ENCODE peak calls at places on chromosomes 5 and 9, in eight cellular contexts. U is ovary, H is AG09319, C is WERI-Rb-1, T is AG04450, X is GM12865, V is psoas muscle, N is neural crest cell. Q is an unnamed sample.

GRCh38 chr5:104186100-104186499 is 623.5 kb upstream of the NUDT12 start:
- DNase-seq in U (no peak), H (no peak), C (peak), T (no peak), X (no peak), V (peak), N (no peak), Q (no peak)

GRCh38 chr9:25716220-25716872 is 38.1 kb upstream of the TUSC1 start:
- DNase-seq in U (no peak), H (peak), C (no peak), T (peak), X (no peak), V (no peak), N (peak), Q (no peak)

GRCh38 chr9:18824095-18824666 is 208.8 kb downstream of the SAXO1 start:
- DNase-seq in U (no peak), H (no peak), C (peak), T (no peak), X (peak), V (no peak), N (no peak), Q (no peak)

GRCh38 chr5:177421046-177421798 is 5.3 kb upstream of the GRK6 start:
- DNase-seq in U (no peak), H (no peak), C (no peak), T (no peak), X (no peak), V (no peak), N (no peak), Q (no peak)

GRCh38 chr9:18122156-18122555 is 351.8 kb upstream of the ADAMTSL1 start:
- DNase-seq in U (no peak), H (no peak), C (peak), T (no peak), X (no peak), V (no peak), N (no peak), Q (no peak)

GRCh38 chr5:61329729-61330128 is 2.3 kb upstream of the ZSWIM6 start:
- DNase-seq in U (no peak), H (no peak), C (no peak), T (no peak), X (peak), V (no peak), N (no peak), Q (no peak)

GRCh38 chr5:173622639-173623038 is 6.2 kb upstream of the BOD1 start:
- DNase-seq in U (no peak), H (no peak), C (no peak), T (no peak), X (no peak), V (no peak), N (no peak), Q (no peak)

GRCh38 chr9:98977246-98977681 is 33.6 kb downstream of the COL15A1 start:
- DNase-seq in U (no peak), H (no peak), C (no peak), T (no peak), X (no peak), V (peak), N (no peak), Q (no peak)

GRCh38 chr5:127912411-127912810 is 171.2 kb upstream of the SLC12A2 start:
- DNase-seq in U (no peak), H (no peak), C (no peak), T (no peak), X (no peak), V (no peak), N (no peak), Q (no peak)

GRCh38 chr9:78775211-78775610 is 478.3 kb downstream of the PSAT1 start:
- DNase-seq in U (no peak), H (no peak), C (peak), T (no peak), X (no peak), V (no peak), N (no peak), Q (no peak)

GRCh38 chr9:137606005-137606601 is 617 bp downstream of the ARRDC1 start:
- DNase-seq in U (peak), H (no peak), C (no peak), T (no peak), X (no peak), V (peak), N (no peak), Q (peak)

GRCh38 chr9:14561929-14562386 is 131.3 kb downstream of the ZDHHC21 start:
- DNase-seq in U (no peak), H (no peak), C (no peak), T (no peak), X (no peak), V (no peak), N (no peak), Q (no peak)

GRCh38 chr5:10111575-10111974 is 138.1 kb downstream of the ATPSCKMT start:
- DNase-seq in U (no peak), H (peak), C (peak), T (peak), X (no peak), V (no peak), N (peak), Q (no peak)

GRCh38 chr9:126376903-126377342 is 50.3 kb downstream of the MVB12B start:
- DNase-seq in U (no peak), H (no peak), C (no peak), T (no peak), X (no peak), V (no peak), N (peak), Q (no peak)

GRCh38 chr5:602466-603035 is 9.6 kb upstream of the CEP72 start:
- DNase-seq in U (no peak), H (no peak), C (no peak), T (no peak), X (no peak), V (no peak), N (no peak), Q (no peak)

GRCh38 chr9:130905902-130906726 is 9.5 kb upstream of the QRFP start:
- DNase-seq in U (no peak), H (no peak), C (no peak), T (no peak), X (no peak), V (no peak), N (no peak), Q (no peak)

GRCh38 chr5:86909896-86910295 is 292.2 kb downstream of the COX7C start:
- DNase-seq in U (no peak), H (peak), C (no peak), T (no peak), X (no peak), V (no peak), N (no peak), Q (no peak)

GRCh38 chr5:177264178-177264577 is 39.3 kb downstream of the RAB24 start:
- DNase-seq in U (no peak), H (no peak), C (no peak), T (no peak), X (no peak), V (no peak), N (no peak), Q (no peak)

GRCh38 chr5:50709471-50709870 is 43.0 kb downstream of the PARP8 start:
- DNase-seq in U (no peak), H (no peak), C (no peak), T (no peak), X (peak), V (no peak), N (no peak), Q (no peak)

GRCh38 chr5:171692106-171692505 is 93.5 kb upstream of the SMIM23 start:
- DNase-seq in U (no peak), H (no peak), C (no peak), T (no peak), X (no peak), V (no peak), N (no peak), Q (no peak)

GRCh38 chr5:90982576-90982975 is 400.5 kb downstream of the ARRDC3 start:
- DNase-seq in U (no peak), H (no peak), C (peak), T (no peak), X (no peak), V (no peak), N (no peak), Q (no peak)

GRCh38 chr5:75498208-75498777 is 13.1 kb downstream of the CERT1 start:
- DNase-seq in U (no peak), H (no peak), C (no peak), T (no peak), X (no peak), V (peak), N (no peak), Q (no peak)

GRCh38 chr5:71384706-71385105 is 70.7 kb upstream of the BDP1 start:
- DNase-seq in U (no peak), H (no peak), C (no peak), T (no peak), X (no peak), V (no peak), N (no peak), Q (no peak)
- TF ChIP-seq CTCF in U (no peak), H (no peak), C (no peak), T (no peak), X (no peak), V (no peak), N (no peak), Q (no peak)

DNA sequence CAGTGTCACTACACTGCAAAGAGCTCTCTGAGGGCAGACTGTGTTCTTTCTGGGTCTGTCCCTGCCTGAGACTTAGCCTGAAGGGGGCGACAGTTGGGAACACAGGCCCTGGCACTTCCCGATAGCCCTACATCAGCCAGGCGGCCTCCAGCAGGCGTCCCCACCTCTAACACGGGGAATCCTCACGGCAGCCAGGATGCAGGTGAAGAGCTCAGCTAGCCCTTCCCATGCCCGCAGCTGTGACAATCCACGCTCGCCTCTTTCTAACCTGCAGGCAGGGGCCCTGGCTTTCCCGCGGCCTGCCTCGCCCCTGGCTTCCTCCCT is 5.9 kb downstream of the MED22 start:
- DNase-seq in U (no peak), H (no peak), C (peak), T (no peak), X (no peak), V (no peak), N (no peak), Q (peak)
- TF ChIP-seq CTCF in U (no peak), H (no peak), C (peak), T (no peak), X (no peak), V (no peak), N (peak), Q (no peak)

DNA sequence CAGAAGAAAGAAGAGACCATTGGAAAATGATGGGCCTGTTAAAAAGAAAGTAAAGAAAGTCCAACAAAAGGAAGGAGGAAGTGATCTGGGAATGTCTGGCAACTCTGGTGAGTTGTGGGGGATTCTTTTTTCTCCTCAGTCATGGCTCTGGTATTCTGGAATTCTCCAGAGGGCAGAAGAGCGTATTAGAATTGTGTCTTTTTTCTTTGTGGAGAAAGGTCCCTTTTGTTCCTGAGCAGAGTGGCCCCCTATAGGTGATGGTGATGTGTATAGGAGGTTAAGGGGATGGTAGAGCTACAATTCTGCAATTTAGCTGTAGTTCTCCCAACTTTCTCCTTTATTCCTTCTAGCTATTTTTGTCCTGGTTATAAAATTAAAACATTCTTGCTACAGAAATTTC is 1.6 kb upstream of the DHFR start:
- DNase-seq in U (no peak), H (no peak), C (no peak), T (no peak), X (no peak), V (no peak), N (no peak), Q (no peak)
- TF ChIP-seq CTCF in U (no peak), H (no peak), C (no peak), T (peak), X (peak), V (no peak), N (peak), Q (no peak)

DNA sequence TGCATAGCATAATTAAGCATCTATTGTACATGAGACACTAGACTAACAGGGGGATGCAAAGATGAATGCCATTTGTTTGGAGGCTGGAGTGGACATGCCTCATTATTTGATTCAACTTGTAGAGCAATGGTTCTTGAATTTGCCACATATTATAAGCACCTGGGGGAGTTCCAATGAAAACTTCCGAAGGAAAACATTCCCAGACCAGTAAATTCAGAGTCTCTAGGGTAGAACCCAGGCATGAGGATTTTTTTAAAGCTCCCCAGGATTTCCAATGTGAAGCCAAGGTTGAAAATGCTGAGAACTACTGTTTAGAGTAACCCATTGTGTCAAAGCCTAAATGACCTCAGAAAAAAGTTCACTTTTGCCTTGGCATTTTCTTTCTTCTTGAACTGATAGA is 93.9 kb upstream of the ITGA1 start:
- DNase-seq in U (no peak), H (no peak), C (no peak), T (no peak), X (no peak), V (no peak), N (no peak), Q (no peak)
- TF ChIP-seq CTCF in U (no peak), H (no peak), C (no peak), T (no peak), X (no peak), V (no peak), N (no peak), Q (no peak)

Q was measured in left lung.